ENCODE peak calls at places on chromosomes 5 and 9, in six cellular contexts. One of them, this sample, is unnamed.

GRCh38 chr5:40240111-40240510 is 439.6 kb upstream of the PTGER4 start:
- DNase-seq in NAMALWA: no peak
- DNase-seq in tibial artery: no peak
- DNase-seq in ecto neural progenitor cell: no peak
- DNase-seq in fibroblast of lung: peak
- DNase-seq in prostate gland: no peak
- DNase-seq in this sample: no peak

GRCh38 chr9:61668846-61669245 is 479.0 kb downstream of the SPATA31A7 start:
- DNase-seq in tibial artery: no peak
- DNase-seq in prostate gland: no peak
- DNase-seq in fibroblast of lung: no peak
- DNase-seq in ecto neural progenitor cell: no peak
- DNase-seq in NAMALWA: no peak
- DNase-seq in this sample: no peak

GRCh38 chr9:21455320-21455719 is 15.1 kb downstream of the IFNA1 start:
- DNase-seq in NAMALWA: peak
- DNase-seq in fibroblast of lung: peak
- DNase-seq in ecto neural progenitor cell: no peak
- DNase-seq in tibial artery: no peak
- DNase-seq in prostate gland: peak
- DNase-seq in this sample: no peak

GRCh38 chr5:38706376-38706775 is 139.4 kb upstream of the OSMR start:
- DNase-seq in prostate gland: no peak
- DNase-seq in fibroblast of lung: no peak
- DNase-seq in ecto neural progenitor cell: no peak
- DNase-seq in tibial artery: no peak
- DNase-seq in NAMALWA: no peak
- DNase-seq in this sample: no peak

GRCh38 chr9:105216440-105217178 is 27.8 kb upstream of the SLC44A1 start:
- DNase-seq in NAMALWA: no peak
- DNase-seq in prostate gland: no peak
- DNase-seq in tibial artery: no peak
- DNase-seq in fibroblast of lung: no peak
- DNase-seq in ecto neural progenitor cell: no peak
- DNase-seq in this sample: no peak

GRCh38 chr5:68193481-68194036 is 22.0 kb upstream of the PIK3R1 start:
- DNase-seq in tibial artery: no peak
- DNase-seq in ecto neural progenitor cell: no peak
- DNase-seq in prostate gland: no peak
- DNase-seq in NAMALWA: no peak
- DNase-seq in fibroblast of lung: no peak
- DNase-seq in this sample: no peak

GRCh38 chr9:131856105-131856504 is 116.2 kb upstream of the RAPGEF1 start:
- DNase-seq in ecto neural progenitor cell: no peak
- DNase-seq in prostate gland: no peak
- DNase-seq in fibroblast of lung: no peak
- DNase-seq in tibial artery: no peak
- DNase-seq in NAMALWA: no peak
- DNase-seq in this sample: no peak

GRCh38 chr9:128946945-128947422 is 419 bp downstream of the DOLK start:
- DNase-seq in ecto neural progenitor cell: peak
- DNase-seq in fibroblast of lung: peak
- DNase-seq in NAMALWA: no peak
- DNase-seq in tibial artery: no peak
- DNase-seq in prostate gland: peak
- DNase-seq in this sample: no peak